ENCODE peak calls at places on chromosomes 16 and 17, in nine cellular contexts. Z is PC-3, T is GM23338, O is astrocyte of the cerebellum, E is fibroblast of pulmonary artery, P is mucosa of descending colon, K is neuronal stem cell, G is GM23248, M is SJSA1. A is an unnamed sample.

GRCh38 chr17:71975998-71976649 is 144.7 kb upstream of the SOX9 start:
- DNase-seq in E (peak; percentile 96), G (peak; percentile 100), M (peak; percentile 56), O (peak; percentile 95), Z (peak; percentile 99), T (peak; percentile 11), K (no peak), P (peak; percentile 85), A (peak; percentile 89)

GRCh38 chr17:32445976-32446375 is 1.7 kb downstream of the PSMD11 start:
- DNase-seq in O (no peak), Z (peak; percentile 27), G (peak; percentile 50), P (no peak), M (no peak), K (no peak), T (no peak), E (peak; percentile 40), A (no peak)

GRCh38 chr16:88943131-88943664 is 33.8 kb downstream of the CBFA2T3 start:
- DNase-seq in O (no peak), M (no peak), T (no peak), E (no peak), Z (no peak), G (no peak), K (no peak), P (no peak), A (no peak)

GRCh38 chr16:13429411-13429810 is 490.5 kb upstream of the ERCC4 start:
- DNase-seq in O (no peak), E (no peak), T (no peak), K (no peak), M (no peak), P (no peak), G (no peak), Z (no peak), A (no peak)

GRCh38 chr17:61413654-61414133 is 14.1 kb downstream of the TBX2 start:
- DNase-seq in O (no peak), M (no peak), P (no peak), Z (no peak), K (no peak), G (no peak), E (no peak), T (no peak), A (no peak)

GRCh38 chr16:58264961-58265479 is 29.8 kb downstream of the PRSS54 start:
- DNase-seq in Z (peak; percentile 74), P (no peak), O (peak; percentile 22), K (no peak), M (peak; percentile 34), G (peak; percentile 89), T (no peak), E (peak; percentile 56), A (peak; percentile 33)

GRCh38 chr17:28253663-28254062 is 65.3 kb upstream of the TMEM97 start:
- DNase-seq in T (no peak), Z (no peak), M (no peak), E (peak; percentile 3), G (peak; percentile 20), K (no peak), P (no peak), O (no peak), A (no peak)

GRCh38 chr17:20997711-20998570 is 44.9 kb downstream of the USP22 start:
- DNase-seq in M (no peak), K (no peak), T (peak; percentile 53), P (no peak), Z (no peak), G (no peak), E (no peak), O (no peak), A (no peak)

GRCh38 chr17:8117980-8118768 is at the start of gene ALOXE3:
- DNase-seq in M (peak; percentile 60), Z (peak; percentile 90), K (peak; percentile 40), T (peak; percentile 59), G (peak; percentile 92), E (peak; percentile 46), P (no peak), O (no peak), A (no peak)

GRCh38 chr16:53090591-53091507 is 36.1 kb downstream of the CHD9 start:
- DNase-seq in O (peak; percentile 99), T (no peak), K (no peak), E (peak; percentile 100), M (peak; percentile 25), Z (no peak), P (peak; percentile 89), G (peak; percentile 97), A (peak; percentile 100)

DNA sequence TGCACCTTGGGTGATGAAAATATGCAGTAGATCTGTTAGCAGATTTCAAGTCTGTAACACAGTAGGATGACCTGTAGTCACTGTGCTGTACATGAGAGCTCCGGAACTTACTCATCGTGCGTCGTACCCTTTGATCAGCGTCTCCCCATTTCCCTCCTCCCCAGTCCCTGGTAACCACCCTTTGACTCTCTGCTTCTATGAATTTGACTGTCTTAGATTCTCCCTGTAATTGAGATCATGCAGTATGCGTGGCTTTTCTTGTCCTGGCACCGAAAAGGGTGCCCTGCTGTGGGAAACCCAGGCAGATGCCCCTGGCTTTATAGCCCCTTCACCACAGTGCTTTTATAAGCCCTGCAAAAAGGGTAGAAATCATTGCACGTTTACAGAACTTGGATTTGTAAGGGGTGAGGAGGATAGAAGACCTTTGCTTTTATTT is 20.5 kb downstream of the CLEC16A start:
- DNase-seq in T (no peak), E (no peak), O (no peak), Z (no peak), K (no peak), G (no peak), P (no peak), M (no peak), A (no peak)
- H3K4me3 ChIP-seq in T (no peak overlapping the region), E (no peak overlapping the region), O (no peak overlapping the region), Z (no peak overlapping the region), K (no peak overlapping the region), G (no peak overlapping the region), P (no peak overlapping the region), M (no peak overlapping the region), A (no peak overlapping the region)

DNA sequence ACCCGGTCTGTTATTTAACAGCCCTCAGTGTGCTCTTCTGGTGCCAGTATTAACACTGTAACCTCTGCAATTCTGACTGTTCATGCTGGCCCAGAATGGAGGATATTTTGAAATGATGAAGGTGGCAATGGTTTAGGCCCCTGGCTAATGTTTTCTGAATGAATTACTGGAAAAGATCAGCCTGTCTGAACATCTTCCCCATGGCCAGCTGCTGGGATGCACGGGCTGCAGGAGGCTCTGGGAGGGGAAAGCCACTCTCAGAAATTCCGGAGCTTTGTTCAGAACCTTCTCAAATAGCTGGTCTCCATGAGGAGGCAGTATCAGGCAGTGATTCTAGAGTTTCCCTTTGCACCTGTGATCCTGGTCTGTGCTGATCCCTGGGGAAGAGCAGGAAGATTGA is 5.0 kb downstream of the SLC6A2 start:
- DNase-seq in M (no peak), Z (no peak), K (no peak), E (no peak), T (peak; percentile 36), P (no peak), O (no peak), G (no peak), A (no peak)
- H3K4me3 ChIP-seq in M (no peak overlapping the region), Z (no peak overlapping the region), K (no peak overlapping the region), E (no peak overlapping the region), T (no peak overlapping the region), P (no peak overlapping the region), O (no peak overlapping the region), G (no peak overlapping the region), A (no peak overlapping the region)

DNA sequence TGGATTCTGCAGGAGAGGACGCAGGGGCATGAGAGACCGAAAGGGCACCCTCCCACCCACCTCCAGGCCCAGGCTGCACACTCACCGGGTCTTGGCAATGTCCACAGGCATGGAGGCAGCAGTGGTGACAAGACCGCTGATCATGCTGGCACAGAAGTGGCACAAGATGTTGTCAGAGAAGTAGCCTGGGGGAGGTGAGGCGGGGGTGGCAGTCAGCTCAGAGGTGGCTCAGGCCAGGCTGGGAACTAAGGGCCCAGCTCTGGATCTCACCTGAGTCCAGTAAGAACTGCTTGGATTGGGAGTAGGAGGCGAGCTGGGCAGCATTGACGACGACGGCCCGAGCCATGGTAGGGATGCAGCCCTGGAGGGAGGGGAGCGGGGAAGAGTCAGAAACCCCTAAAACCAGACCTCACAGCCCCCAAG is 1.8 kb downstream of the SLC25A11 start:
- DNase-seq in E (no peak), M (no peak), P (peak; percentile 48), Z (no peak), T (no peak), O (no peak), G (no peak), K (no peak), A (no peak)
- H3K4me3 ChIP-seq in E (no peak overlapping the region), M (no peak overlapping the region), P (no peak overlapping the region), Z (peak overlapping the region; percentile 91), T (no peak overlapping the region), O (no peak overlapping the region), G (peak overlapping the region; percentile 94), K (no peak overlapping the region), A (no peak overlapping the region)

DNA sequence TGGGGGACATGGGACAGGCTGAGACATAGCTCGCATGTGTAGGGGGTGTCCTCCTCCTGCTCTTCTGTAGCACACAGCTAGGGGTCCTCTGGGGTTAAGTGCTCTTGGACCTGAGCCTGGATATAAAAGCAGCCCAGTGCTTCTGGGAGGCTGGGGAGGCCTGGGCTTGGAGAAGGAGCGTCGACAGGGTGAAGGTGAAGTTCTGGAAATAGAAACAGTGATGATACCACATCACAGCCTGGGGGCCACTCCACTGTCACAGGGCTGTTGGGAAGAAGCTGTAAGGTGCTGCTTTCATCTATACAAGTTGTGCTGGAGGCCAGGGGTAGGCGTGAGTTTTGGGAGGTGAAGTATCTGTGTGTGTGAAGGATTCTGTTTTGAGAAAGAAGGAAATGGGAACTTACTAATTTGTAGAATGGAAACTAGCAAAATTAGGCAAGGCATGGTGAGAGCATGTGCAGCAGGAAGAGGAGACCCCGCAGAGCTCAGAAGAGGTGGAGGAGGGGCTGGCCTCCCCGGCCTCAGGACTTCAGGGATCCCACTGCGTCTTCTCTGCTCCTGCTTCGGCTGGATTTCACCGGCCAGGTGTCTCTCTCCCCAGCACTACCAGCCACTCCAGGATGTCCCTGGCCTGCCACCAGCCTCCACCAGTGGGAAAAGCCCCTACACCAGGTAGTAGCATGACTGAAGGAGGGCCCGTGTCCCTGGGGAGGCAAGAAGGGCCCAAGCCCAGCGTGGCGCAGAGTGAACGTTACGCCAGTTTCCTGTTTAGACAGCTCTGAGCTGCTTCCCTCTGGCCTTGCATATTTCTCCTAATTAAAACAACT is 19.4 kb downstream of the PLCG2 start:
- DNase-seq in G (no peak), O (no peak), Z (no peak), M (no peak), T (peak; percentile 12), K (no peak), E (no peak), P (peak; percentile 75), A (no peak)
- H3K4me3 ChIP-seq in G (no peak overlapping the region), O (no peak overlapping the region), Z (no peak overlapping the region), M (no peak overlapping the region), T (no peak overlapping the region), K (peak overlapping the region; percentile 6), E (no peak overlapping the region), P (no peak overlapping the region), A (no peak overlapping the region)

GRCh38 chr17:36859701-36860100 is 77.6 kb upstream of the LHX1 start:
- DNase-seq in K (no peak), P (no peak), E (no peak), M (no peak), O (no peak), T (no peak), G (no peak), Z (no peak), A (no peak)
- H3K4me3 ChIP-seq in K (no peak overlapping the region), P (no peak overlapping the region), E (no peak overlapping the region), M (no peak overlapping the region), O (no peak overlapping the region), T (no peak overlapping the region), G (no peak overlapping the region), Z (no peak overlapping the region), A (no peak overlapping the region)

DNA sequence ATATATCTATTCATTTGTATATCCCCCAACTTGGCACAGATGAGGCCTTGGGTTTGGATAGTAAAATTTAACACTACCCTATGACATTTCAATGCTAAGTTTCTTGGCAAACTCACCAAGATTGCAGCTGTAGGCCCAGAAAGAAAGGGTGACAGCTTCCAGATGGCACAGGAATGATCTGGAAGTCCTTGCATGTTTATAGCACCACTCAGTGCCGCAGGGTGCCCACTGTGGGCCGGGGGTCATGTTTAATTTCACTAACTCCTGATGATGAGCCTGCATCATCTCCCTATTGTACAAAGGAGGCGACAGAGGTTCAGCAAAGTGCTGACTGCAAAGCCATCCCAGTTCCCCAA is 166.0 kb downstream of the XYLT1 start:
- DNase-seq in E (no peak), T (no peak), P (no peak), Z (no peak), G (no peak), O (no peak), M (no peak), K (no peak), A (no peak)
- H3K4me3 ChIP-seq in E (no peak overlapping the region), T (no peak overlapping the region), P (no peak overlapping the region), Z (no peak overlapping the region), G (no peak overlapping the region), O (no peak overlapping the region), M (no peak overlapping the region), K (no peak overlapping the region), A (no peak overlapping the region)